ENCODE peak calls at places on chromosome 4, in nine cellular contexts. X is endothelial cell of umbilical vein, Y is K562, H is right lobe of liver, P is A549, I is Peyer's patch, D is body of pancreas, O is suprapubic skin, R is transverse colon. U is an unnamed sample.
A peak's percentile ranks its signal among the peaks of the same experiment; 100 is the strongest.

GRCh38 chr4:89000844-89001360 is 56.1 kb downstream of the FAM13A start:
- DNase-seq in H (no peak), Y (no peak), I (no peak), R (no peak), D (peak; percentile 31), P (peak; percentile 1), X (peak; percentile 72), O (no peak), U (no peak)

GRCh38 chr4:82842593-82842992 is 44.0 kb upstream of the SCD5 start:
- DNase-seq in P (peak; percentile 6), Y (peak; percentile 17), I (no peak), O (no peak), D (no peak), H (no peak), X (peak; percentile 36), R (no peak), U (no peak)

GRCh38 chr4:184255917-184256642 is 38.4 kb upstream of the ENPP6 start:
- DNase-seq in P (no peak), R (no peak), O (no peak), X (no peak), I (no peak), D (no peak), Y (no peak), H (no peak), U (peak; percentile 40)

GRCh38 chr4:113077611-113078010 is 28.2 kb downstream of the ANK2 start:
- DNase-seq in H (no peak), X (no peak), P (no peak), D (no peak), O (no peak), Y (no peak), I (no peak), R (no peak), U (no peak)

GRCh38 chr4:9820343-9820742 is 38.9 kb downstream of the DRD5 start:
- DNase-seq in I (no peak), Y (no peak), O (no peak), D (no peak), X (no peak), P (no peak), R (no peak), H (no peak), U (no peak)

GRCh38 chr4:105392858-105393257 is 81.0 kb downstream of the PPA2 start:
- DNase-seq in Y (no peak), I (no peak), X (no peak), D (no peak), P (no peak), R (no peak), O (no peak), H (no peak), U (no peak)

GRCh38 chr4:146114066-146114465 is 61.5 kb upstream of the LSM6 start:
- DNase-seq in X (no peak), Y (no peak), O (no peak), H (no peak), I (no peak), R (no peak), P (no peak), D (no peak), U (no peak)

GRCh38 chr4:4825431-4825830 is 34.0 kb upstream of the MSX1 start:
- DNase-seq in H (no peak), R (no peak), I (no peak), X (no peak), O (peak; percentile 52), D (no peak), P (no peak), Y (no peak), U (no peak)

GRCh38 chr4:180335571-180335970 is 1907.6 kb upstream of the TENM3 start:
- DNase-seq in P (no peak), I (no peak), X (no peak), O (no peak), D (no peak), H (no peak), R (no peak), Y (no peak), U (no peak)

GRCh38 chr4:129545599-129546278 is 449.8 kb downstream of the C4orf33 start:
- DNase-seq in Y (no peak), D (peak; percentile 83), X (peak; percentile 97), I (no peak), R (peak; percentile 31), O (no peak), H (peak; percentile 89), P (no peak), U (no peak)

DNA sequence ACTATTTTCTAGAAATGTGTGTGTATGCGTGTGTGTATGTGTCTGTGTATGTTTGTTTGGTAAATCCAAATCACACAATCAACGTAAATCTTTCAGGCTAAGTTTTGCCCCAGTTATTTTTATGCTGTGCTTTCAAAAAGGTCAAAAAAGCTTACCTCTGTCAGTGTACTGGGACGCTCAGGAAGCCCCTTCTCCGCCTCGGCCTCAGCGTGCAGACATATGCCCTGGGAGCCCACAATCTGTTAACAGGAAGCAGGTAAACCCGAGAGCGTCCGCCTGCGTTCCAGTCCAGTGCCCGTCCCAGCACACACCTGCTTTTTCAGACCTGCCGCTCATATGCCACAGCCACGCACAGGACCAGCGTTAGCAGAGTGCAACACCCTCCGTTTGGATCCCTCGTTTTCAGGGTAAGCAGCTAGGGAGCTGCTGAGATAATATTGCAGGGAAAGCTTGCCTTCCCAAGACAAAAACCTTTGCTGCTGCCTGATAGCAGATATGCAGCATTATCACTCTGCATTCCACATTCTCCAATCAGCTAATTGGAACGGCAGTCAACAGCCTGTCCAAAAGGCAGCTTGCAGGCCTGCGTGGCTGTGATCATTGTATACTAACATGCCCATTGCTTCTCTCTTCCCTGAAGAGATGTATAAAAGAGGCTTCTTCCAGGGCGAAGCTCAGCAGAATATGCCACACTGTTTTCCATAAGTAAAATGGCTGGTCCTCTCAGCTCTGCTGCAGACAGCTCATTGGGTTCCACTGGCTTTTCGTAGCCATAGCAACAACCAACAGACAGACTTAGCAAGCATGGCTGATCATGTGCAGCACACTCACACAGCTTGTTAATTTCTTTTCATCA is at the start of gene SORBS2:
- DNase-seq in H (peak; percentile 74), I (peak; percentile 71), O (no peak), X (no peak), R (peak; percentile 74), Y (no peak), D (peak; percentile 88), P (no peak), U (no peak)
- H3K4me3 ChIP-seq in H (peak within 1 kb of the TSS; percentile 59), I (peak within 1 kb of the TSS; percentile 57), O (peak within 1 kb of the TSS; percentile 34), X (no peak within 1 kb of the TSS), R (peak within 1 kb of the TSS; percentile 29), Y (no peak within 1 kb of the TSS), D (peak within 1 kb of the TSS; percentile 57), P (no peak within 1 kb of the TSS), U (peak within 1 kb of the TSS; percentile 39)

GRCh38 chr4:127965803-127966175 is 583 bp downstream of the ABHD18 start:
- DNase-seq in D (peak; percentile 87), I (peak; percentile 63), P (peak; percentile 25), X (no peak), O (no peak), R (peak; percentile 70), Y (peak; percentile 52), H (peak; percentile 61), U (no peak)

GRCh38 chr4:127959794-127960193 is 5.2 kb downstream of the MFSD8 start:
- DNase-seq in P (no peak), Y (no peak), O (no peak), I (no peak), X (no peak), H (no peak), D (no peak), R (no peak), U (no peak)

GRCh38 chr4:127967141-127967775 is 2.1 kb downstream of the ABHD18 start:
- DNase-seq in Y (no peak), D (no peak), R (no peak), O (no peak), H (no peak), P (no peak), X (no peak), I (no peak), U (no peak)

GRCh38 chr4:127968565-127968964 is 3.4 kb downstream of the ABHD18 start:
- DNase-seq in D (no peak), R (no peak), O (no peak), Y (no peak), P (no peak), I (no peak), X (no peak), H (no peak), U (no peak)

DNA sequence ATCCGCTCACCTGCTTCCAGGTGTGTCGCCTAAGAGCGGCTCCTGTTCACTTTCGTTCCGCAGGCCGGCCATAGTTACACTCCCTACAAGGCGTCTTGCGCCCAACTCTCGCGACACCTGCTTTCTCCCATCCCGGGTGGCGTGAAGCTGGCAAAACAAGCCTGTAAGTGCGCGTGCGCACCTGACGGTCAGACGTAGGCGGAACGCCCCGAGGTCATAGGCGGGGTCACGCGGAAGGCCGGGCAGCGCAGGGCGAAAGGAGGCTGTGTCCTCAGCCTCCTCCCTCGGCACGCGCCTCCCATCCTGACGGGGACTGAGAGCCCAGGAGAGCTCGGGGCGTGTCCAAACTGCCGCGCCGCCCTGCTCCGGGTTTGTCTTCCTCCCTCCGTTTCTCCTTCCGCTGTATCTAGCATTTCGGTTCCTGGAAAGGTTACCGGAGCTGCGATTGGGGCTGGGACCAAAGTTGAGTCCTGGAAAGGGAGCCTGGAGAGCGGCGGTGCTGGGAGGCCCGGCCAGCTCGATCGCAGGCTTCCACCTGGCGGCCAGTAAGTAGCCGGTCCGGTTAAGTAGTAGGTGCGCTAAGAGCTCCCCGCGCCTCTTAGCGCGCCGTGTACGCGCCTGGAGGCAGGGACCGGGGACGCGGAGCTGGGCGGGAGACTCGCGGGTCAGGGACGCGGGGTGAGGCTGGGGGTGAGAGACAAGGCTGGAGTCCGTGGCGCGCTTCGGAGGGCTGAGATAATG is at the start of the genes ABHD18 and MFSD8:
- DNase-seq in X (peak; percentile 99), O (peak; percentile 99), Y (peak; percentile 92), H (peak; percentile 99), D (peak; percentile 100), P (peak; percentile 76), I (peak; percentile 98), R (peak; percentile 100), U (peak; percentile 99)
- TF ChIP-seq POLR2A in X (peak; percentile 76), O (peak; percentile 36), Y (peak; percentile 95), H (peak; percentile 75), D (peak; percentile 94), P (peak; percentile 59), I (peak; percentile 82), R (peak; percentile 89), U (no peak)

DNA sequence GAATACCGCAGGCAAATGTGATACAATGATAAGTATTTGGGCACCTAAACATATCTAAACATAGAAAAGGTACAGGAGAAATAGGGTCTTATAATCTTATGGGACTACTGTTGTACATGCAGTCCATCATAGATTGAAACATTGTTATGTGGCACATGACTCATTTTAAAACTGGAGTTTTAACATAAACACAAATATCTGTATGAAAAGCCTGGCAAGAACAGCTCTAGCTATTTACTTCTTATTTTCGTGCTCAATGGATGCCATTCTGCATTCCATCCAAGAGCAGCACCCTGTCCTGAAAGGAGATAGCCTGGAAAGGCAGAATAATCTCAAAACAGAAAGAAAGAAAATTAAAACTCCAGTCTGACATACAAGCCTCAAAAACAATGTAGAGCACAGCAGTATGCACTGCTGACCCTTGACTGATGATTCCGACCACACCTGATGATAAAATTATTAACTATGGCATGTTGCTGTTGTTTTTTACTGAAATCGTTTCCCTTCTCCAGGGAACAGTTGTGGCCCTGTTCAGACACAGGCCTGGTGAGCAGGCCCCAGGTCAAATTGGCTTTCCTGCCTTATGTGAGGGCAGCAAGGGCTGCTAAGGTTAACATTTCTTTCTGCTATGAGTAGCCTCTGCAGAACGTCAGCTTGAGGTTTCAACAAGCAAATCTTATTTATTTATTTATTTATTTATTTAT is 152.7 kb downstream of the APBB2 start:
- DNase-seq in Y (no peak), X (peak; percentile 46), H (no peak), P (no peak), I (no peak), D (no peak), O (no peak), R (no peak), U (no peak)
- TF ChIP-seq CTCF in Y (no peak), X (no peak), H (no peak), P (no peak), I (no peak), D (no peak), O (no peak), R (no peak), U (no peak)

GRCh38 chr4:87077834-87078585 is 142.4 kb downstream of the KLHL8 start:
- DNase-seq in P (no peak), H (no peak), D (no peak), X (peak; percentile 81), I (no peak), O (no peak), Y (no peak), R (no peak), U (no peak)
- H3K4me3 ChIP-seq in P (no peak overlapping the region), H (no peak overlapping the region), D (no peak overlapping the region), X (no peak overlapping the region), I (no peak overlapping the region), O (no peak overlapping the region), Y (no peak overlapping the region), R (no peak overlapping the region), U (no peak overlapping the region)